ENCODE peak calls at places on chromosomes 11 and 22, in seven cellular contexts. X is K562, O is HCT116, U is H1, I is SK-N-SH, Q is GM12878, J is HepG2. C is an unnamed sample. For H3K4me1, the result is how much of the 10 kb centered on the place peaks cover.

GRCh38 chr22:26918236-26918635 is 260.8 kb downstream of the MIAT start:
- DNase-seq in O (peak), X (no peak), I (no peak), U (no peak), Q (no peak), J (no peak), C (no peak)

GRCh38 chr11:47592276-47592675 is 1.9 kb downstream of the C1QTNF4 start:
- DNase-seq in U (no peak), O (no peak), I (no peak), X (no peak), J (no peak), Q (no peak), C (no peak)

GRCh38 chr22:48548391-48548790 is 1279.3 kb downstream of the BRD1 start:
- DNase-seq in Q (no peak), U (no peak), J (no peak), O (no peak), I (no peak), X (no peak), C (no peak)

GRCh38 chr11:8809185-8809584 is 101.8 kb upstream of the AKIP1 start:
- DNase-seq in I (no peak), X (no peak), U (no peak), Q (no peak), J (no peak), O (no peak), C (no peak)

GRCh38 chr11:9004310-9004945 is 627 bp upstream of the NRIP3 start:
- DNase-seq in U (no peak), J (no peak), I (no peak), O (no peak), Q (no peak), X (peak), C (no peak)

GRCh38 chr11:3146612-3147256 is 18.4 kb downstream of the OSBPL5 start:
- DNase-seq in O (no peak), X (no peak), U (no peak), Q (no peak), I (peak), J (no peak), C (no peak)

GRCh38 chr11:32385998-32386397 is 49.3 kb downstream of the WT1 start:
- DNase-seq in O (peak), Q (no peak), I (peak), U (peak), J (peak), X (peak), C (no peak)

GRCh38 chr22:37337204-37337943 is 55.1 kb downstream of the CYTH4 start:
- DNase-seq in Q (no peak), U (no peak), O (no peak), I (no peak), J (no peak), X (no peak), C (no peak)

GRCh38 chr11:362642-363442 is 6.5 kb upstream of the B4GALNT4 start:
- DNase-seq in X (no peak), Q (no peak), J (no peak), I (no peak), O (no peak), U (no peak), C (no peak)

GRCh38 chr11:133830931-133831907 is 14.1 kb downstream of the SPATA19 start:
- DNase-seq in U (no peak), I (peak), O (no peak), X (no peak), J (no peak), Q (no peak), C (no peak)

GRCh38 chr11:67027943-67028542 is 5.1 kb downstream of the SYT12 start:
- DNase-seq in U (no peak), J (no peak), Q (peak), I (no peak), X (peak), O (no peak), C (no peak)

GRCh38 chr11:121802542-121802941 is 313.5 kb downstream of the BLID start:
- DNase-seq in U (peak), J (no peak), I (no peak), X (no peak), O (no peak), Q (no peak), C (no peak)

GRCh38 chr22:49010086-49010863 is 817.4 kb downstream of the BRD1 start:
- DNase-seq in J (no peak), I (peak), X (no peak), U (no peak), O (no peak), Q (no peak), C (no peak)

GRCh38 chr11:128417607-128418324 is 169.6 kb downstream of the ETS1 start:
- DNase-seq in J (no peak), I (no peak), U (no peak), O (no peak), Q (no peak), X (no peak), C (no peak)

GRCh38 chr11:109914809-109915653 is 178.2 kb upstream of the ZC3H12C start:
- DNase-seq in X (no peak), J (no peak), Q (no peak), U (no peak), I (no peak), O (no peak), C (peak)

GRCh38 chr11:78651136-78651775 is 76.6 kb upstream of the NARS2 start:
- DNase-seq in Q (no peak), J (no peak), O (no peak), U (no peak), X (no peak), I (no peak), C (no peak)

GRCh38 chr11:120952503-120953229 is 71.2 kb upstream of the TBCEL start:
- DNase-seq in J (peak), O (peak), I (peak), U (peak), Q (peak), X (peak), C (peak)

GRCh38 chr11:102267602-102268001 is 49.7 kb upstream of the BIRC3 start:
- DNase-seq in X (peak), J (no peak), U (no peak), I (no peak), Q (no peak), O (no peak), C (no peak)

GRCh38 chr22:19358195-19358594 is 66.7 kb upstream of the CLTCL1 start:
- DNase-seq in X (no peak), I (no peak), Q (no peak), J (no peak), O (no peak), U (no peak), C (no peak)

GRCh38 chr11:70364745-70365535 is 33.4 kb upstream of the CTTN start:
- DNase-seq in O (no peak), Q (peak), U (no peak), J (no peak), I (no peak), X (no peak), C (no peak)

GRCh38 chr11:45204761-45205160 is 58.3 kb downstream of the PRDM11 start:
- DNase-seq in I (no peak), Q (no peak), O (no peak), X (no peak), J (no peak), U (no peak), C (no peak)

GRCh38 chr22:28009272-28009827 is 90.3 kb upstream of the PITPNB start:
- DNase-seq in I (peak), Q (peak), X (peak), U (peak), J (peak), O (peak), C (peak)

GRCh38 chr11:39990413-39990812 is 1469.0 kb downstream of the LRRC4C start:
- DNase-seq in Q (no peak), I (no peak), O (no peak), U (no peak), J (no peak), X (no peak), C (no peak)

DNA sequence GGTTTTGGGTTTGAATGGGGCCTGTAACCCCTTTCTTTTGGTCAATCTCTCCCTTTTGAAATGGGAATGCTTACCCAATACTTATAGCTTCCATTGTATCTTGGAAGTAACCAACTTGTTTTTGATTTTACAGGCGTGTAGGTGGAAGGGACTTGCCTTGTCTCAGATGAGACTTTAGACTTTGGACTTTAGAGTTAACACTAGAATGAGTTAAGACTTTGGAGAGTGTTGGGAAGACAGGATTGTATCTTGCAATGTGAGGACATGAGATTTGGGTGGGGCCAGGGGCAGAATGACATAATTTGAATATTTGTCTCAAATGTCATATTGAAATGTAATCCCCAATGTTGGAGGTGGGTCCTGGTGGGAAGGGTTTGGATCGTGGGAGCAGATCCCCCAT is 1466.9 kb downstream of the LRRC4C start:
- DNase-seq in U (no peak), O (no peak), Q (no peak), J (no peak), I (no peak), X (no peak), C (no peak)
- H3K4me1 ChIP-seq in U (under half), O (under half), Q (under half), J (under half), I (under half), X (under half), C (under half)

GRCh38 chr22:50208430-50208938 is 7.7 kb downstream of the SELENOO start:
- DNase-seq in J (no peak), I (no peak), X (no peak), Q (no peak), U (no peak), O (no peak), C (no peak)

GRCh38 chr22:50205781-50206569 is 5.2 kb downstream of the SELENOO start:
- DNase-seq in J (no peak), U (no peak), X (no peak), Q (no peak), O (no peak), I (no peak), C (no peak)

GRCh38 chr22:50206599-50206998 is 5.8 kb downstream of the SELENOO start:
- DNase-seq in I (peak), J (peak), X (peak), U (peak), O (no peak), Q (no peak), C (no peak)

GRCh38 chr22:50208939-50209892 is 8.4 kb downstream of the SELENOO start:
- DNase-seq in Q (no peak), J (no peak), X (no peak), I (no peak), U (no peak), O (no peak), C (no peak)

DNA sequence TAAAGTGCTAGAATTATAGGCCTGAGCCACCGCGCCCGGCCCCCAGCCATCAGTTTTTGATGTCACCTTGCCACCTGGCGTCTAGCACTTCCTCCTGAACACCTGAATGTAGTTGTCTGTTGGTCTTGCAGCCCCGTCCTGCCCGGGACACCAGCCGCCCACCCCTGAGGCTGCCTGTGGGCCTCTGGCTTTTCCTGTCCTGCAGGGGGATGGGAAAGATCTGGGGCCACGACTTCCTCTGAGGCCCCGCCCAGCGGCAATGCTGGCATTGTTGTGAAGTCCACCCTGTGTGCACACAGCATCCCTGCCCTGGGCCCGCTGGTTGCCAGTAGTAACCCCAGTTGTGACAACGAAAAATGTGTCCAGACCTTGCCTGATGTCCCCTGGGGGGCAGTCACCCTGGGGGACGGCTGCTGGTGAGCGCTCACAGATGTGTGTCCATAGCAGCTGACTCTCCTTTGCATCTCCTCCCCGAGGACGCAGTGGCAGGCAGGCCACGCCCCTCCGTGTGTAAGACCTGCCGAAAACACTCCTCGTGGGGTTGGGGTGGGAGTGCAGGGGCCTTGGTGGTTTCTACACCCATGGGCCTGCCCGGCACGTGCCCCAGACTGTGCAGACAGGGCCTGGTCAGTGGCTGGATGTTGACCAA is 6.7 kb downstream of the SELENOO start:
- DNase-seq in Q (no peak), X (no peak), I (no peak), J (no peak), O (no peak), U (no peak), C (no peak)
- TF ChIP-seq SIN3A in Q (no peak), X (no peak), I (no peak), J (no peak), O (no peak), U (no peak), C (no peak)

GRCh38 chr11:77448269-77448668 is 25.6 kb downstream of the PAK1 start:
- DNase-seq in O (no peak), I (no peak), Q (no peak), U (no peak), J (no peak), X (no peak), C (no peak)
- H3K4me1 ChIP-seq in O (under half), I (under half), Q (half or more), U (under half), J (under half), X (under half), C (under half)

GRCh38 chr11:115456019-115456418 is 48.2 kb downstream of the CADM1 start:
- DNase-seq in O (no peak), I (no peak), U (no peak), X (no peak), J (no peak), Q (no peak), C (no peak)

GRCh38 chr11:115455606-115456005 is 48.6 kb downstream of the CADM1 start:
- DNase-seq in I (no peak), O (no peak), Q (no peak), U (no peak), J (no peak), X (no peak), C (no peak)

GRCh38 chr11:115459563-115459962 is 44.7 kb downstream of the CADM1 start:
- DNase-seq in X (no peak), U (no peak), I (no peak), O (no peak), Q (no peak), J (no peak), C (no peak)

GRCh38 chr11:115462004-115462541 is 42.1 kb downstream of the CADM1 start:
- DNase-seq in X (no peak), O (no peak), U (no peak), Q (no peak), J (no peak), I (no peak), C (no peak)

GRCh38 chr11:115458877-115459276 is 45.3 kb downstream of the CADM1 start:
- DNase-seq in Q (no peak), X (no peak), I (no peak), O (no peak), J (no peak), U (no peak), C (no peak)
- TF ChIP-seq SIN3A in Q (no peak), X (no peak), I (no peak), O (no peak), J (no peak), U (no peak), C (no peak)

C was measured in Panc1.